ENCODE peak calls at places on chromosome 9, in ten cellular contexts. One of them, this sample, is unnamed.

GRCh38 chr9:117414906-117415583 is at the start of gene ASTN2:
- DNase-seq in HFFc6: no peak
- DNase-seq in RWPE1: peak; percentile 27
- DNase-seq in A549: no peak
- DNase-seq in GM06990: peak; percentile 6
- DNase-seq in body of pancreas: peak; percentile 51
- DNase-seq in astrocyte of the spinal cord: no peak
- DNase-seq in left ventricle myocardium inferior: no peak
- DNase-seq in heart right ventricle: no peak
- DNase-seq in kidney epithelial cell: no peak
- DNase-seq in this sample: peak; percentile 22

GRCh38 chr9:18658764-18659705 is 185.1 kb downstream of the ADAMTSL1 start:
- DNase-seq in A549: no peak
- DNase-seq in kidney epithelial cell: peak; percentile 9
- DNase-seq in astrocyte of the spinal cord: peak; percentile 72
- DNase-seq in body of pancreas: no peak
- DNase-seq in HFFc6: peak; percentile 71
- DNase-seq in RWPE1: peak; percentile 12
- DNase-seq in left ventricle myocardium inferior: no peak
- DNase-seq in GM06990: no peak
- DNase-seq in heart right ventricle: no peak
- DNase-seq in this sample: no peak

GRCh38 chr9:112711050-112711689 is 6.7 kb downstream of the INIP start:
- DNase-seq in kidney epithelial cell: no peak
- DNase-seq in RWPE1: peak; percentile 38
- DNase-seq in left ventricle myocardium inferior: no peak
- DNase-seq in A549: peak; percentile 42
- DNase-seq in astrocyte of the spinal cord: peak; percentile 47
- DNase-seq in body of pancreas: no peak
- DNase-seq in heart right ventricle: no peak
- DNase-seq in HFFc6: peak; percentile 51
- DNase-seq in GM06990: no peak
- DNase-seq in this sample: no peak

GRCh38 chr9:124741149-124741548 is 30.0 kb downstream of the NR6A1 start:
- DNase-seq in GM06990: no peak
- DNase-seq in kidney epithelial cell: no peak
- DNase-seq in RWPE1: no peak
- DNase-seq in body of pancreas: no peak
- DNase-seq in A549: no peak
- DNase-seq in astrocyte of the spinal cord: no peak
- DNase-seq in left ventricle myocardium inferior: no peak
- DNase-seq in heart right ventricle: no peak
- DNase-seq in HFFc6: no peak
- DNase-seq in this sample: no peak

GRCh38 chr9:123346026-123346425 is 10.0 kb upstream of the CRB2 start:
- DNase-seq in RWPE1: no peak
- DNase-seq in HFFc6: no peak
- DNase-seq in astrocyte of the spinal cord: no peak
- DNase-seq in left ventricle myocardium inferior: no peak
- DNase-seq in heart right ventricle: no peak
- DNase-seq in kidney epithelial cell: no peak
- DNase-seq in GM06990: no peak
- DNase-seq in body of pancreas: no peak
- DNase-seq in A549: no peak
- DNase-seq in this sample: no peak

GRCh38 chr9:89421595-89421994 is 76.3 kb downstream of the SEMA4D start:
- DNase-seq in body of pancreas: no peak
- DNase-seq in astrocyte of the spinal cord: peak; percentile 10
- DNase-seq in left ventricle myocardium inferior: no peak
- DNase-seq in GM06990: no peak
- DNase-seq in HFFc6: no peak
- DNase-seq in heart right ventricle: no peak
- DNase-seq in kidney epithelial cell: no peak
- DNase-seq in RWPE1: no peak
- DNase-seq in A549: no peak
- DNase-seq in this sample: no peak

GRCh38 chr9:111959468-111959941 is 62.9 kb downstream of the UGCG start:
- DNase-seq in body of pancreas: peak; percentile 19
- DNase-seq in HFFc6: peak; percentile 93
- DNase-seq in RWPE1: peak; percentile 94
- DNase-seq in A549: peak; percentile 73
- DNase-seq in kidney epithelial cell: peak; percentile 99
- DNase-seq in heart right ventricle: no peak
- DNase-seq in GM06990: no peak
- DNase-seq in astrocyte of the spinal cord: peak; percentile 69
- DNase-seq in left ventricle myocardium inferior: no peak
- DNase-seq in this sample: no peak

GRCh38 chr9:96391021-96391765 is 7.7 kb upstream of the SLC35D2 start:
- DNase-seq in A549: peak; percentile 44
- DNase-seq in heart right ventricle: no peak
- DNase-seq in left ventricle myocardium inferior: no peak
- DNase-seq in RWPE1: no peak
- DNase-seq in GM06990: no peak
- DNase-seq in HFFc6: no peak
- DNase-seq in body of pancreas: peak; percentile 78
- DNase-seq in astrocyte of the spinal cord: peak; percentile 34
- DNase-seq in kidney epithelial cell: no peak
- DNase-seq in this sample: no peak

GRCh38 chr9:18741880-18742279 is 267.9 kb downstream of the ADAMTSL1 start:
- DNase-seq in A549: no peak
- DNase-seq in RWPE1: no peak
- DNase-seq in heart right ventricle: no peak
- DNase-seq in HFFc6: no peak
- DNase-seq in kidney epithelial cell: no peak
- DNase-seq in GM06990: no peak
- DNase-seq in astrocyte of the spinal cord: no peak
- DNase-seq in left ventricle myocardium inferior: no peak
- DNase-seq in body of pancreas: no peak
- DNase-seq in this sample: no peak

GRCh38 chr9:95009459-95009858 is 283.0 kb downstream of the AOPEP start:
- DNase-seq in heart right ventricle: no peak
- DNase-seq in kidney epithelial cell: no peak
- DNase-seq in RWPE1: no peak
- DNase-seq in body of pancreas: no peak
- DNase-seq in astrocyte of the spinal cord: no peak
- DNase-seq in HFFc6: no peak
- DNase-seq in A549: peak; percentile 85
- DNase-seq in left ventricle myocardium inferior: no peak
- DNase-seq in GM06990: no peak
- DNase-seq in this sample: no peak

GRCh38 chr9:35910613-35911488 is 1.6 kb downstream of the SPAAR start:
- DNase-seq in RWPE1: peak; percentile 77
- DNase-seq in astrocyte of the spinal cord: peak; percentile 72
- DNase-seq in body of pancreas: peak; percentile 45
- DNase-seq in left ventricle myocardium inferior: peak; percentile 39
- DNase-seq in kidney epithelial cell: no peak
- DNase-seq in heart right ventricle: no peak
- DNase-seq in HFFc6: peak; percentile 39
- DNase-seq in GM06990: no peak
- DNase-seq in A549: peak; percentile 82
- DNase-seq in this sample: no peak

DNA sequence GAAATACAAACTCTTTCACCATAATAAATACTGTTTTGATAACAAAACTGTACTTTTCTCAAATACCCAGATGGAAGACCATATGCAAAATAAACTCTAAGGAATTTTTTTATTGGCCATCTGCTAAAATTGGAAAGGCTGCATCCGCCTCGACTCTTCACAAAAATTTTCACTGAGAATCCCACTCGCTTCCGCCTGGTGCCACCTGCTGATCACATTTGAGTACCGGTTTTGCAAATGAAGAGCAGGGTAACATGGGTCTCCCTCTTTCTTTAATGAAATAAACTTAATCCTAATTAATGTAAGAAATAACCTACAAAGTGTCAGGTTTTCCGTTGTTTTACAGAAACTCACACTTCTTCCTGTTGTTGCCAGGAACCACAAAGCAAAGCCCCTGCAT is 76.3 kb downstream of the TTLL11 start:
- DNase-seq in astrocyte of the spinal cord: no peak
- DNase-seq in A549: no peak
- DNase-seq in kidney epithelial cell: no peak
- DNase-seq in heart right ventricle: no peak
- DNase-seq in GM06990: no peak
- DNase-seq in left ventricle myocardium inferior: no peak
- DNase-seq in RWPE1: no peak
- DNase-seq in body of pancreas: no peak
- DNase-seq in HFFc6: no peak
- DNase-seq in this sample: no peak
- TF ChIP-seq CTCF in astrocyte of the spinal cord: peak; percentile 44
- TF ChIP-seq CTCF in A549: peak; percentile 39
- TF ChIP-seq CTCF in kidney epithelial cell: peak; percentile 37
- TF ChIP-seq CTCF in heart right ventricle: peak; percentile 54
- TF ChIP-seq CTCF in GM06990: peak; percentile 20
- TF ChIP-seq CTCF in left ventricle myocardium inferior: peak; percentile 51
- TF ChIP-seq CTCF in RWPE1: peak; percentile 51
- TF ChIP-seq CTCF in body of pancreas: no peak
- TF ChIP-seq CTCF in HFFc6: peak; percentile 68
- TF ChIP-seq CTCF in this sample: peak; percentile 58

DNA sequence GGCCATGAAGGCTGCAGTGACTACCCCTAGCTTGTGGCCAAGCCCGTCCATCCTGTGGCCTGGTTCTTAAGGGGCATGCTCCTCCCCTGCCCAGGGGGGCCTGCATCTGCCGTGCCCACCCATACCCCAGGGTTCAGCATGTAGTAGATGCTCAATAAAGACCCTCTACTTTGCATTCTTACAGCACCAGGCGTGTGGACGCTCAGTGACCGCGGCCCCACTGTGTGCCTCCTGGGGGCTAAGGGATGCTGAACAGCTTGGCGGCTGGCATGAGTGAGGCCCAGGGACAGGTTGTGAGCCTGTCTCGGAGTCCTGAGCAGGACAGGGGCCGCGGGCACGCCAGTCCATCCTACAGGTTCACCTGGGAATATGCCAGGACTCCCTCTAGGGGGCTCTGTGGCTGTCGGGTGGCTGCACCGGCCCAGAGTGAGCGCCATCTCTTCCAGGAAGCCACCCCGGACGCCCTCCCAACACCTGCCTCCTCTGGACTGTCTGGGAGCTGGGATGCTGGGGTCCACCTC is 9.1 kb downstream of the NOTCH1 start:
- DNase-seq in HFFc6: no peak
- DNase-seq in left ventricle myocardium inferior: no peak
- DNase-seq in RWPE1: no peak
- DNase-seq in GM06990: no peak
- DNase-seq in A549: no peak
- DNase-seq in kidney epithelial cell: no peak
- DNase-seq in astrocyte of the spinal cord: no peak
- DNase-seq in heart right ventricle: no peak
- DNase-seq in body of pancreas: no peak
- DNase-seq in this sample: no peak
- TF ChIP-seq CTCF in HFFc6: peak; percentile 31
- TF ChIP-seq CTCF in left ventricle myocardium inferior: no peak
- TF ChIP-seq CTCF in RWPE1: no peak
- TF ChIP-seq CTCF in GM06990: peak; percentile 21
- TF ChIP-seq CTCF in A549: no peak
- TF ChIP-seq CTCF in kidney epithelial cell: no peak
- TF ChIP-seq CTCF in astrocyte of the spinal cord: no peak
- TF ChIP-seq CTCF in heart right ventricle: no peak
- TF ChIP-seq CTCF in body of pancreas: no peak
- TF ChIP-seq CTCF in this sample: no peak

DNA sequence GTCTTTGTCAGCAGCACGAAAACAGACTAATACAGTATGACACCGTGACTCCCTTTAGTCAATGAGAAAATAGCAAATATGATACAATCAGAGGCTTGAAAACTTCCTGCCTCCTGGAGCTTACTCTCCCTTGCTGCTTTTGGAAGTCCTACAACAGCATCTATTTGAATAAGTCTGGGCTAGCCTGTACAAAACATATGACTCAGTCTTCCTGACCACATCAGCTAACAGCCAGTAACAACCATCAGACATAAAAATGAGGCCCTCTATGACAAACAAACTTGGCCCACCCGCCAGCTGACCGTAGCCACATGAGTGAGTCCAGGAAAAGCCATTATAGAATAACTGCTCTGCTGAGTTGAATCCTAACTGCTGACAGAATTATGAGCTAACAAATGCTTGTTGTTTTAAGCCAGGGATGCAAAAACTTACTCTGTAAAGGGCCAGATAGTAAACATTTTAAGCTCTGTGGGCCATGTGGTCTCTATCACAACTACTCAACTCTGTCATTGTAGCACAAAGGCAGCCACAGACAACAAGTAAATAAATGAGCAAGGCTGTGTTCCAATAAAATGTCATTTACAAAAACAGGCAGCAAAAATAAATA is 347.6 kb downstream of the PTPRD start:
- DNase-seq in left ventricle myocardium inferior: no peak
- DNase-seq in body of pancreas: no peak
- DNase-seq in RWPE1: peak; percentile 36
- DNase-seq in HFFc6: peak; percentile 92
- DNase-seq in astrocyte of the spinal cord: peak; percentile 95
- DNase-seq in heart right ventricle: no peak
- DNase-seq in A549: no peak
- DNase-seq in kidney epithelial cell: peak; percentile 85
- DNase-seq in GM06990: no peak
- DNase-seq in this sample: no peak
- TF ChIP-seq CTCF in left ventricle myocardium inferior: no peak
- TF ChIP-seq CTCF in body of pancreas: no peak
- TF ChIP-seq CTCF in RWPE1: no peak
- TF ChIP-seq CTCF in HFFc6: no peak
- TF ChIP-seq CTCF in astrocyte of the spinal cord: no peak
- TF ChIP-seq CTCF in heart right ventricle: no peak
- TF ChIP-seq CTCF in A549: no peak
- TF ChIP-seq CTCF in kidney epithelial cell: no peak
- TF ChIP-seq CTCF in GM06990: no peak
- TF ChIP-seq CTCF in this sample: no peak

GRCh38 chr9:132168851-132169250 is 7.0 kb downstream of the NTNG2 start:
- DNase-seq in kidney epithelial cell: no peak
- DNase-seq in astrocyte of the spinal cord: no peak
- DNase-seq in RWPE1: no peak
- DNase-seq in HFFc6: no peak
- DNase-seq in left ventricle myocardium inferior: no peak
- DNase-seq in heart right ventricle: no peak
- DNase-seq in A549: no peak
- DNase-seq in body of pancreas: no peak
- DNase-seq in GM06990: no peak
- DNase-seq in this sample: no peak

GRCh38 chr9:132172185-132172584 is 10.3 kb downstream of the NTNG2 start:
- DNase-seq in GM06990: no peak
- DNase-seq in kidney epithelial cell: no peak
- DNase-seq in heart right ventricle: no peak
- DNase-seq in RWPE1: no peak
- DNase-seq in HFFc6: no peak
- DNase-seq in left ventricle myocardium inferior: no peak
- DNase-seq in body of pancreas: no peak
- DNase-seq in astrocyte of the spinal cord: no peak
- DNase-seq in A549: no peak
- DNase-seq in this sample: no peak

GRCh38 chr9:132171702-132172101 is 9.8 kb downstream of the NTNG2 start:
- DNase-seq in A549: no peak
- DNase-seq in left ventricle myocardium inferior: no peak
- DNase-seq in body of pancreas: no peak
- DNase-seq in heart right ventricle: no peak
- DNase-seq in HFFc6: no peak
- DNase-seq in RWPE1: no peak
- DNase-seq in astrocyte of the spinal cord: no peak
- DNase-seq in GM06990: no peak
- DNase-seq in kidney epithelial cell: no peak
- DNase-seq in this sample: no peak

GRCh38 chr9:132168347-132168746 is 6.5 kb downstream of the NTNG2 start:
- DNase-seq in RWPE1: no peak
- DNase-seq in GM06990: no peak
- DNase-seq in body of pancreas: peak; percentile 70
- DNase-seq in kidney epithelial cell: no peak
- DNase-seq in HFFc6: no peak
- DNase-seq in A549: no peak
- DNase-seq in heart right ventricle: peak; percentile 53
- DNase-seq in astrocyte of the spinal cord: no peak
- DNase-seq in left ventricle myocardium inferior: no peak
- DNase-seq in this sample: no peak

GRCh38 chr9:132169672-132170392 is 8.0 kb downstream of the NTNG2 start:
- DNase-seq in body of pancreas: peak; percentile 67
- DNase-seq in heart right ventricle: no peak
- DNase-seq in left ventricle myocardium inferior: peak; percentile 55
- DNase-seq in HFFc6: peak; percentile 30
- DNase-seq in RWPE1: peak; percentile 68
- DNase-seq in GM06990: no peak
- DNase-seq in astrocyte of the spinal cord: no peak
- DNase-seq in A549: peak; percentile 66
- DNase-seq in kidney epithelial cell: no peak
- DNase-seq in this sample: peak; percentile 56
- TF ChIP-seq CTCF in body of pancreas: peak; percentile 68
- TF ChIP-seq CTCF in heart right ventricle: peak; percentile 78
- TF ChIP-seq CTCF in left ventricle myocardium inferior: peak; percentile 85
- TF ChIP-seq CTCF in HFFc6: peak; percentile 98
- TF ChIP-seq CTCF in RWPE1: peak; percentile 98
- TF ChIP-seq CTCF in GM06990: peak; percentile 92
- TF ChIP-seq CTCF in astrocyte of the spinal cord: peak; percentile 85
- TF ChIP-seq CTCF in A549: peak; percentile 84
- TF ChIP-seq CTCF in kidney epithelial cell: peak; percentile 87
- TF ChIP-seq CTCF in this sample: peak; percentile 88

This sample was measured in neural crest cell.